ENCODE peak calls at places on chromosomes 1 and 21, in ten cellular contexts. T is colonic mucosa; R is lower leg skin; E is CD4-positive, alpha-beta T cell; V is fibroblast of the aortic adventitia; D is fibroblast of pulmonary artery; G is foreskin keratinocyte; Z is RWPE1; Y is cardiac muscle cell; J is body of pancreas. P is an unnamed sample.
A peak's percentile ranks its signal among the peaks of the same experiment; 100 is the strongest.

GRCh38 chr1:227745568-227745967 is 10.3 kb downstream of the SNAP47 start:
- DNase-seq in T (no peak), V (no peak), Z (no peak), E (no peak), D (no peak), R (no peak), Y (no peak), G (no peak), J (no peak), P (no peak)

GRCh38 chr1:53550201-53550741 is 91.1 kb downstream of the DMRTB1 start:
- DNase-seq in D (peak; percentile 31), E (no peak), R (peak; percentile 81), V (no peak), Z (no peak), T (no peak), Y (no peak), G (no peak), J (no peak), P (no peak)

GRCh38 chr21:37006521-37007291 is at the start of gene RIPPLY3:
- DNase-seq in Y (peak; percentile 37), Z (no peak), E (no peak), D (peak; percentile 13), R (peak; percentile 81), G (no peak), T (no peak), V (peak; percentile 8), J (no peak), P (no peak)

GRCh38 chr1:224498574-224499170 is 64.1 kb upstream of the WDR26 start:
- DNase-seq in Z (peak; percentile 80), Y (no peak), R (no peak), G (peak; percentile 87), V (no peak), E (no peak), T (no peak), J (peak; percentile 33), D (peak; percentile 92), P (peak; percentile 95)

GRCh38 chr1:183272390-183272801 is 86.3 kb downstream of the LAMC2 start:
- DNase-seq in D (peak; percentile 59), E (no peak), R (no peak), T (no peak), Z (peak; percentile 90), G (no peak), J (no peak), Y (no peak), V (peak; percentile 96), P (peak; percentile 66)

GRCh38 chr1:119964673-119965363 is 68.5 kb upstream of the ADAM30 start:
- DNase-seq in T (no peak), Y (no peak), R (no peak), D (peak; percentile 42), E (no peak), J (no peak), Z (no peak), G (no peak), V (peak; percentile 80), P (no peak)

GRCh38 chr1:35319988-35320713 is 51.6 kb downstream of the ZMYM4 start:
- DNase-seq in E (no peak), T (no peak), V (peak; percentile 89), Y (no peak), J (peak; percentile 47), Z (no peak), G (no peak), R (no peak), D (peak; percentile 62), P (peak; percentile 11)

GRCh38 chr1:218424528-218424927 is 79.4 kb downstream of the TGFB2 start:
- DNase-seq in J (no peak), V (peak; percentile 22), Z (no peak), R (no peak), D (no peak), T (no peak), G (no peak), Y (no peak), E (no peak), P (no peak)

GRCh38 chr1:228081578-228082259 is 789 bp upstream of the ARF1 start:
- DNase-seq in V (no peak), G (no peak), R (no peak), J (no peak), T (no peak), Z (no peak), Y (peak; percentile 52), E (no peak), D (no peak), P (no peak)

GRCh38 chr1:56577859-56578663 is 1.3 kb downstream of the PLPP3 start:
- DNase-seq in Z (peak; percentile 48), J (peak; percentile 74), R (peak; percentile 88), Y (peak; percentile 71), D (peak; percentile 64), V (peak; percentile 52), G (peak; percentile 21), T (peak; percentile 74), E (no peak), P (peak; percentile 58)

GRCh38 chr1:147892731-147893214 is 9.8 kb upstream of the GJA8 start:
- DNase-seq in Z (peak; percentile 52), T (peak; percentile 28), Y (peak; percentile 72), J (peak; percentile 31), V (peak; percentile 75), G (no peak), R (no peak), E (peak; percentile 8), D (peak; percentile 79), P (peak; percentile 51)

GRCh38 chr1:246971969-246972368 is 35.9 kb downstream of the ZNF695 start:
- DNase-seq in J (no peak), T (no peak), E (no peak), Z (no peak), V (no peak), Y (no peak), R (no peak), G (no peak), D (no peak), P (no peak)

GRCh38 chr1:212078826-212079225 is 43.3 kb downstream of the DTL start:
- DNase-seq in Y (no peak), D (no peak), Z (no peak), V (no peak), J (no peak), T (no peak), G (no peak), E (no peak), R (no peak), P (no peak)

GRCh38 chr1:33390550-33390949 is 40.3 kb downstream of the PHC2 start:
- DNase-seq in V (peak; percentile 62), Y (no peak), J (no peak), G (no peak), T (no peak), R (no peak), E (no peak), D (peak; percentile 32), Z (no peak), P (no peak)

GRCh38 chr1:41481109-41481775 is 3.2 kb downstream of the EDN2 start:
- DNase-seq in G (no peak), Z (no peak), J (no peak), V (no peak), D (no peak), E (no peak), Y (no peak), T (no peak), R (no peak), P (no peak)

GRCh38 chr1:89820423-89821321 is at the start of gene LRRC8D:
- DNase-seq in Z (peak; percentile 81), E (peak; percentile 44), Y (peak; percentile 93), T (peak; percentile 87), J (peak; percentile 87), G (peak; percentile 26), V (peak; percentile 55), R (peak; percentile 93), D (peak; percentile 72), P (peak; percentile 49)

GRCh38 chr1:89823679-89824292 is 3.0 kb downstream of the LRRC8D start:
- DNase-seq in G (no peak), V (no peak), E (no peak), D (no peak), Z (no peak), T (no peak), J (no peak), R (no peak), Y (no peak), P (no peak)

GRCh38 chr1:89821322-89822108 is 683 bp downstream of the LRRC8D start:
- DNase-seq in D (no peak), V (no peak), E (peak; percentile 44), J (peak; percentile 56), Z (peak; percentile 65), R (peak; percentile 87), G (no peak), Y (peak; percentile 64), T (peak; percentile 76), P (no peak)

GRCh38 chr1:89822109-89822962 is 1.5 kb downstream of the LRRC8D start:
- DNase-seq in J (no peak), T (peak; percentile 28), R (no peak), G (no peak), E (no peak), Z (no peak), V (no peak), Y (no peak), D (no peak), P (no peak)

GRCh38 chr1:89822999-89823628 is 2.3 kb downstream of the LRRC8D start:
- DNase-seq in Z (peak; percentile 26), E (no peak), D (peak; percentile 71), T (no peak), G (no peak), V (peak; percentile 72), R (no peak), Y (no peak), J (no peak), P (peak; percentile 44)
- TF ChIP-seq CTCF in Z (no peak), E (no peak), D (no peak), T (no peak), G (no peak), V (no peak), R (no peak), Y (no peak), J (no peak), P (no peak)

DNA sequence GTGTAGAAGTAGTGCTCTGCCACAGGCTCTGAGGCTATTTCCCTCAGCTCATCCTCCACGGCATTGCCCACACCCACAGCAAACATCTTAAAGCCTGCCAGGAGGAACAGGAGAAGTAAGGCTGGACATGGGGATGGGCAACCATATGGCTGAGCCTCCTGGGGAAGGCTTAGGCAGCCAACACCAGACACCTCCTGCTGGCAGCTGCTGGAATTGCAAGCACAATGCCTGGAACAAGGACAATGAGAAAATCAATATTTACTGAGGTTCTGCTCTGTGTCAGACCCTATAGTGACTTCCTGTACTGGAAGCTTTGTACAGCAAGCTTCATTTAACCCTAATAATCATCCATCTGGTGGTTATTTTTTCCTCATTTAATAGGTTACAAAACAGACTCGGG is 8.2 kb downstream of the MATN1 start:
- DNase-seq in G (no peak), E (no peak), J (no peak), T (peak; percentile 35), D (no peak), V (no peak), R (no peak), Y (no peak), Z (no peak), P (no peak)
- TF ChIP-seq CTCF in G (peak; percentile 56), E (peak; percentile 20), J (no peak), T (peak; percentile 16), D (peak; percentile 41), V (peak; percentile 46), R (no peak), Y (peak; percentile 45), Z (no peak), P (peak; percentile 50)

GRCh38 chr1:5921671-5922070 is 70.6 kb downstream of the NPHP4 start:
- DNase-seq in R (no peak), Z (no peak), Y (no peak), E (no peak), V (no peak), G (no peak), D (no peak), T (no peak), J (no peak), P (no peak)
- TF ChIP-seq CTCF in R (no peak), Z (no peak), Y (no peak), E (no peak), V (no peak), G (no peak), D (no peak), T (no peak), J (no peak), P (no peak)

GRCh38 chr1:61953790-61954150 is 211.5 kb downstream of the PATJ start:
- DNase-seq in E (no peak), J (no peak), R (no peak), V (no peak), Y (no peak), D (no peak), T (no peak), Z (no peak), G (no peak), P (no peak)
- TF ChIP-seq CTCF in E (no peak), J (no peak), R (no peak), V (no peak), Y (no peak), D (no peak), T (no peak), Z (no peak), G (no peak), P (no peak)